ENCODE peak calls at places on chromosomes 12 and 14, in six cellular contexts. One of them, this sample, is unnamed.

GRCh38 chr14:20384886-20385285 is 28.4 kb downstream of the TEP1 start:
- DNase-seq in GM12891: no peak
- DNase-seq in NCI-H1436: no peak
- DNase-seq in AG08395: no peak
- DNase-seq in hypothalamus: no peak
- DNase-seq in epithelial cell of esophagus: no peak
- DNase-seq in this sample: no peak

GRCh38 chr12:1911598-1912575 is 6.6 kb downstream of the CACNA2D4 start:
- DNase-seq in GM12891: no peak
- DNase-seq in epithelial cell of esophagus: no peak
- DNase-seq in NCI-H1436: peak
- DNase-seq in AG08395: peak
- DNase-seq in hypothalamus: no peak
- DNase-seq in this sample: no peak

GRCh38 chr12:101877816-101878811 is 734 bp downstream of the DRAM1 start:
- DNase-seq in GM12891: no peak
- DNase-seq in AG08395: peak
- DNase-seq in NCI-H1436: no peak
- DNase-seq in epithelial cell of esophagus: peak
- DNase-seq in hypothalamus: no peak
- DNase-seq in this sample: peak

GRCh38 chr12:99985129-99985570 is 414 bp upstream of the ANKS1B start:
- DNase-seq in GM12891: peak
- DNase-seq in AG08395: peak
- DNase-seq in hypothalamus: no peak
- DNase-seq in NCI-H1436: no peak
- DNase-seq in epithelial cell of esophagus: peak
- DNase-seq in this sample: no peak

GRCh38 chr12:91777268-91777997 is 368.2 kb downstream of the BTG1 start:
- DNase-seq in hypothalamus: no peak
- DNase-seq in GM12891: no peak
- DNase-seq in epithelial cell of esophagus: peak
- DNase-seq in NCI-H1436: no peak
- DNase-seq in AG08395: no peak
- DNase-seq in this sample: no peak

GRCh38 chr12:82781288-82782078 is 94.8 kb downstream of the TMTC2 start:
- DNase-seq in GM12891: no peak
- DNase-seq in hypothalamus: no peak
- DNase-seq in AG08395: no peak
- DNase-seq in epithelial cell of esophagus: no peak
- DNase-seq in NCI-H1436: no peak
- DNase-seq in this sample: no peak

GRCh38 chr12:12823308-12823707 is 10.2 kb downstream of the DDX47 start:
- DNase-seq in GM12891: no peak
- DNase-seq in hypothalamus: no peak
- DNase-seq in epithelial cell of esophagus: peak
- DNase-seq in NCI-H1436: no peak
- DNase-seq in AG08395: peak
- DNase-seq in this sample: no peak

GRCh38 chr14:20617138-20618003 is 24.1 kb downstream of the OR6S1 start:
- DNase-seq in AG08395: no peak
- DNase-seq in epithelial cell of esophagus: no peak
- DNase-seq in GM12891: no peak
- DNase-seq in NCI-H1436: no peak
- DNase-seq in hypothalamus: no peak
- DNase-seq in this sample: no peak

GRCh38 chr12:50661300-50662120 is 102.4 kb upstream of the ATF1 start:
- DNase-seq in GM12891: peak
- DNase-seq in epithelial cell of esophagus: no peak
- DNase-seq in NCI-H1436: no peak
- DNase-seq in hypothalamus: no peak
- DNase-seq in AG08395: no peak
- DNase-seq in this sample: no peak

GRCh38 chr12:11622774-11623375 is 26.6 kb upstream of the ETV6 start:
- DNase-seq in NCI-H1436: no peak
- DNase-seq in GM12891: no peak
- DNase-seq in hypothalamus: no peak
- DNase-seq in epithelial cell of esophagus: no peak
- DNase-seq in AG08395: no peak
- DNase-seq in this sample: no peak

GRCh38 chr14:100610511-100611217 is 23.4 kb upstream of the BEGAIN start:
- DNase-seq in GM12891: no peak
- DNase-seq in epithelial cell of esophagus: peak
- DNase-seq in hypothalamus: no peak
- DNase-seq in AG08395: no peak
- DNase-seq in NCI-H1436: no peak
- DNase-seq in this sample: peak

GRCh38 chr12:104662203-104662602 is 205.5 kb downstream of the CHST11 start:
- DNase-seq in NCI-H1436: no peak
- DNase-seq in AG08395: no peak
- DNase-seq in epithelial cell of esophagus: no peak
- DNase-seq in hypothalamus: no peak
- DNase-seq in GM12891: no peak
- DNase-seq in this sample: no peak

GRCh38 chr12:68310370-68310769 is 21.8 kb downstream of the MDM1 start:
- DNase-seq in hypothalamus: no peak
- DNase-seq in NCI-H1436: no peak
- DNase-seq in GM12891: no peak
- DNase-seq in AG08395: peak
- DNase-seq in epithelial cell of esophagus: peak
- DNase-seq in this sample: peak

GRCh38 chr14:77184396-77185092 is 2.9 kb downstream of the TMEM63C start:
- DNase-seq in AG08395: no peak
- DNase-seq in hypothalamus: no peak
- DNase-seq in GM12891: no peak
- DNase-seq in epithelial cell of esophagus: peak
- DNase-seq in NCI-H1436: no peak
- DNase-seq in this sample: no peak

GRCh38 chr14:105863296-105864108 is 337.1 kb downstream of the TMEM121 start:
- DNase-seq in epithelial cell of esophagus: no peak
- DNase-seq in NCI-H1436: no peak
- DNase-seq in GM12891: peak
- DNase-seq in AG08395: no peak
- DNase-seq in hypothalamus: no peak
- DNase-seq in this sample: no peak

GRCh38 chr12:60205500-60205899 is 609.7 kb downstream of the SLC16A7 start:
- DNase-seq in hypothalamus: no peak
- DNase-seq in AG08395: peak
- DNase-seq in epithelial cell of esophagus: peak
- DNase-seq in GM12891: no peak
- DNase-seq in NCI-H1436: no peak
- DNase-seq in this sample: peak

GRCh38 chr14:23514009-23514962 is 37.3 kb downstream of the ZFHX2 start:
- DNase-seq in AG08395: no peak
- DNase-seq in hypothalamus: no peak
- DNase-seq in epithelial cell of esophagus: no peak
- DNase-seq in NCI-H1436: no peak
- DNase-seq in GM12891: no peak
- DNase-seq in this sample: peak

GRCh38 chr14:91154851-91155625 is 41.2 kb downstream of the DGLUCY start:
- DNase-seq in NCI-H1436: peak
- DNase-seq in AG08395: peak
- DNase-seq in hypothalamus: no peak
- DNase-seq in epithelial cell of esophagus: peak
- DNase-seq in GM12891: no peak
- DNase-seq in this sample: peak

GRCh38 chr14:93104961-93105360 is 10.8 kb downstream of the ITPK1 start:
- DNase-seq in hypothalamus: no peak
- DNase-seq in GM12891: no peak
- DNase-seq in epithelial cell of esophagus: no peak
- DNase-seq in AG08395: no peak
- DNase-seq in NCI-H1436: no peak
- DNase-seq in this sample: no peak

GRCh38 chr12:94766397-94766796 is 116.0 kb upstream of the TMCC3 start:
- DNase-seq in AG08395: no peak
- DNase-seq in NCI-H1436: no peak
- DNase-seq in GM12891: no peak
- DNase-seq in hypothalamus: no peak
- DNase-seq in epithelial cell of esophagus: no peak
- DNase-seq in this sample: no peak

GRCh38 chr12:72295101-72295500 is 22.9 kb downstream of the TRHDE start:
- DNase-seq in epithelial cell of esophagus: no peak
- DNase-seq in GM12891: no peak
- DNase-seq in AG08395: no peak
- DNase-seq in NCI-H1436: no peak
- DNase-seq in hypothalamus: no peak
- DNase-seq in this sample: no peak

GRCh38 chr14:68222726-68223125 is 403.1 kb downstream of the RAD51B start:
- DNase-seq in hypothalamus: no peak
- DNase-seq in epithelial cell of esophagus: no peak
- DNase-seq in NCI-H1436: no peak
- DNase-seq in GM12891: no peak
- DNase-seq in AG08395: no peak
- DNase-seq in this sample: no peak

GRCh38 chr12:45890276-45890675 is 100.1 kb downstream of the SCAF11 start:
- DNase-seq in AG08395: no peak
- DNase-seq in GM12891: no peak
- DNase-seq in hypothalamus: no peak
- DNase-seq in epithelial cell of esophagus: no peak
- DNase-seq in NCI-H1436: no peak
- DNase-seq in this sample: no peak

GRCh38 chr12:16891673-16892072 is 285.7 kb upstream of the LMO3 start:
- DNase-seq in hypothalamus: no peak
- DNase-seq in GM12891: no peak
- DNase-seq in AG08395: no peak
- DNase-seq in epithelial cell of esophagus: peak
- DNase-seq in NCI-H1436: no peak
- DNase-seq in this sample: no peak

GRCh38 chr12:5273709-5274108 is 158.2 kb upstream of the NTF3 start:
- DNase-seq in epithelial cell of esophagus: no peak
- DNase-seq in GM12891: no peak
- DNase-seq in hypothalamus: no peak
- DNase-seq in AG08395: no peak
- DNase-seq in NCI-H1436: no peak
- DNase-seq in this sample: no peak

GRCh38 chr14:102317564-102318248 is 1.8 kb upstream of the ZNF839 start:
- DNase-seq in hypothalamus: no peak
- DNase-seq in NCI-H1436: peak
- DNase-seq in AG08395: no peak
- DNase-seq in GM12891: no peak
- DNase-seq in epithelial cell of esophagus: peak
- DNase-seq in this sample: peak

GRCh38 chr14:35964736-35965135 is 138.6 kb downstream of the BRMS1L start:
- DNase-seq in AG08395: no peak
- DNase-seq in GM12891: no peak
- DNase-seq in NCI-H1436: no peak
- DNase-seq in epithelial cell of esophagus: no peak
- DNase-seq in hypothalamus: no peak
- DNase-seq in this sample: no peak

GRCh38 chr14:50340945-50341344 is 28.8 kb downstream of the DMAC2L start:
- DNase-seq in AG08395: no peak
- DNase-seq in epithelial cell of esophagus: no peak
- DNase-seq in GM12891: no peak
- DNase-seq in NCI-H1436: no peak
- DNase-seq in hypothalamus: no peak
- DNase-seq in this sample: no peak

GRCh38 chr12:47808049-47808448 is 11.7 kb downstream of the HDAC7 start:
- DNase-seq in GM12891: no peak
- DNase-seq in NCI-H1436: peak
- DNase-seq in hypothalamus: no peak
- DNase-seq in AG08395: no peak
- DNase-seq in epithelial cell of esophagus: no peak
- DNase-seq in this sample: no peak

GRCh38 chr12:53300187-53300586 is 692 bp downstream of the MYG1 start:
- DNase-seq in NCI-H1436: no peak
- DNase-seq in epithelial cell of esophagus: peak
- DNase-seq in AG08395: peak
- DNase-seq in GM12891: no peak
- DNase-seq in hypothalamus: no peak
- DNase-seq in this sample: peak

GRCh38 chr12:32535260-32535999 is 136.1 kb downstream of the FGD4 start:
- DNase-seq in hypothalamus: peak
- DNase-seq in GM12891: no peak
- DNase-seq in epithelial cell of esophagus: peak
- DNase-seq in NCI-H1436: peak
- DNase-seq in AG08395: peak
- DNase-seq in this sample: peak

GRCh38 chr12:96578526-96579125 is 89.2 kb downstream of the CFAP54 start:
- DNase-seq in AG08395: peak
- DNase-seq in hypothalamus: no peak
- DNase-seq in GM12891: no peak
- DNase-seq in NCI-H1436: peak
- DNase-seq in epithelial cell of esophagus: peak
- DNase-seq in this sample: no peak

GRCh38 chr12:131141483-131141882 is 187.8 kb downstream of the ADGRD1 start:
- DNase-seq in AG08395: no peak
- DNase-seq in epithelial cell of esophagus: no peak
- DNase-seq in hypothalamus: no peak
- DNase-seq in GM12891: no peak
- DNase-seq in NCI-H1436: no peak
- DNase-seq in this sample: no peak

GRCh38 chr12:7096006-7096903 is 4.0 kb upstream of the C1R start:
- DNase-seq in GM12891: no peak
- DNase-seq in NCI-H1436: no peak
- DNase-seq in hypothalamus: no peak
- DNase-seq in epithelial cell of esophagus: no peak
- DNase-seq in AG08395: no peak
- DNase-seq in this sample: no peak

GRCh38 chr14:80491131-80491530 is 279.8 kb upstream of the DIO2 start:
- DNase-seq in epithelial cell of esophagus: no peak
- DNase-seq in hypothalamus: no peak
- DNase-seq in AG08395: peak
- DNase-seq in GM12891: no peak
- DNase-seq in NCI-H1436: no peak
- DNase-seq in this sample: peak